ENCODE peak calls at places on chromosomes 1 and 21, in seven cellular contexts. Z, O, S, H, Q, J and N are unnamed samples.

GRCh38 chr21:39715804-39716397 is 29.1 kb upstream of the IGSF5 start:
- DNase-seq in Q (peak; percentile 33), O (peak; percentile 54), H (peak; percentile 28), J (no peak), S (peak; percentile 64), Z (peak; percentile 73), N (no peak)

GRCh38 chr1:175889848-175890247 is 146.5 kb upstream of the TNR start:
- DNase-seq in S (no peak), Q (no peak), H (no peak), O (no peak), J (no peak), Z (no peak), N (no peak)

GRCh38 chr1:35836734-35837133 is 28.9 kb downstream of the AGO4 start:
- DNase-seq in S (no peak), Q (no peak), H (no peak), O (no peak), Z (no peak), J (no peak), N (no peak)

GRCh38 chr1:3049164-3049563 is 19.8 kb upstream of the PRDM16 start:
- DNase-seq in S (no peak), H (no peak), O (no peak), J (no peak), Q (no peak), Z (no peak), N (no peak)

GRCh38 chr1:91744973-91745648 is 140.8 kb downstream of the TGFBR3 start:
- DNase-seq in Q (peak; percentile 75), H (no peak), Z (no peak), J (no peak), O (no peak), S (no peak), N (no peak)

GRCh38 chr1:53964109-53964508 is 18.0 kb downstream of the LRRC42 start:
- DNase-seq in H (no peak), S (no peak), J (no peak), Z (no peak), O (no peak), Q (no peak), N (no peak)

GRCh38 chr1:180745098-180745497 is 113.3 kb downstream of the XPR1 start:
- DNase-seq in Q (no peak), S (no peak), Z (no peak), J (no peak), H (no peak), O (no peak), N (no peak)

GRCh38 chr21:45461369-45461750 is 56.4 kb downstream of the COL18A1 start:
- DNase-seq in O (no peak), H (no peak), Q (no peak), J (no peak), S (no peak), Z (no peak), N (no peak)

GRCh38 chr1:204357551-204357950 is 2.2 kb downstream of the PLEKHA6 start:
- DNase-seq in O (peak; percentile 33), S (peak; percentile 40), Z (no peak), H (no peak), J (no peak), Q (no peak), N (no peak)

GRCh38 chr1:9984253-9984652 is 12.8 kb upstream of the RBP7 start:
- DNase-seq in S (no peak), Q (no peak), H (no peak), O (no peak), J (no peak), Z (no peak), N (no peak)

GRCh38 chr1:93093332-93094006 is 14.4 kb downstream of the MTF2 start:
- DNase-seq in H (no peak), S (no peak), O (no peak), Z (no peak), J (no peak), Q (no peak), N (no peak)

GRCh38 chr1:59233444-59233843 is 63.5 kb upstream of the FGGY start:
- DNase-seq in S (no peak), O (no peak), Q (no peak), H (no peak), Z (no peak), J (no peak), N (no peak)

GRCh38 chr1:59236949-59237545 is 59.8 kb upstream of the FGGY start:
- DNase-seq in J (no peak), S (no peak), Z (no peak), Q (no peak), O (no peak), H (no peak), N (no peak)

GRCh38 chr1:59230622-59231021 is 66.3 kb upstream of the FGGY start:
- DNase-seq in J (no peak), O (no peak), S (no peak), H (no peak), Q (no peak), Z (no peak), N (no peak)

GRCh38 chr1:59229138-59229537 is 67.8 kb upstream of the FGGY start:
- DNase-seq in J (no peak), O (no peak), Q (no peak), Z (no peak), H (no peak), S (no peak), N (no peak)

DNA sequence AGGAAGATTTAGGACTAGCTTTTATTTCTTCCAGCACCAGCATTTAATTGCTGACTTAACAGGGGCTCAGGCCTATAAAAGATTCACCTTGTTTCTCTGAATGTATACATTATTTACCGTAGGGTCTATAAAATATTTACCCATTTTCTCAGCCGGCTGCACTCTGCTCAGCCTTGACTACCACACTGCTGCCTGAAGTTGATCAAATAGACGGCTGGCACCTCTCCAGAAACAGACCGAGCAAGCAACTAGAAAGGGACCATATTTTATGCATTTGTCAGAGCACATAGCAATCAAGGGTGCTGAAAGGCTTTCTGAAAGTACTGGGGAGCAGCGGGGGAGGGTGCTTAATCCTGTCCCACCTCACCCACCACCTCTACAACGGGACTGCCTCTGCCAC is 64.7 kb upstream of the FGGY start:
- DNase-seq in O (no peak), J (no peak), Q (peak; percentile 63), Z (no peak), H (no peak), S (no peak), N (no peak)
- TF ChIP-seq SIN3A in O (no peak), J (no peak), Q (no peak), Z (no peak), H (no peak), S (no peak), N (no peak)

GRCh38 chr1:244576259-244576892 is 76.5 kb upstream of the DESI2 start:
- DNase-seq in Z (no peak), H (no peak), J (no peak), O (no peak), S (no peak), Q (no peak), N (no peak)
- H3K9me3 ChIP-seq in Z (no peaks in the 10 kb centered on the region), H (peaks cover 27% of the 10 kb centered on the region), J (peaks cover 18% of the 10 kb centered on the region), O (peaks cover 30% of the 10 kb centered on the region), S (peaks cover 5% of the 10 kb centered on the region), Q (peaks cover 48% of the 10 kb centered on the region), N (peaks cover 42% of the 10 kb centered on the region)

DNA sequence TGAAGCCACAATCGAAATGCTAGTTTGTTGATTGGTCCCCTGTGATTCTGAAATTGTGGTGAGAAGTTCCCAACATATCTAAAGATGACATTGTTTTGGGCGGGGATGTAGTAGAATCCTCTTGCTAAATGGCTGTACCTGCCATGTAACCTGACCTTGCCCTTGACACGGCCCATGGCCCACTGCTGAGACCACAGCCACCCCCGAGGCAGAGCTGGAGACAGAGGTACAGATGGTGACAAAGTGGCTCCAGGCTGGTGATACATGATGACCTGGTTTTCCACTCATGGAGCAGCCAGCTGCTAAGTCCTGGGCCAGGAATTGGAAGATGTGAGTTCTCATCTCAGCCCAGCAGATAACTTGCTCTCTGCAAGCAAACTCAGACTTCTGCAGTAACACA is 226.5 kb downstream of the FOXD2 start:
- DNase-seq in Q (no peak), O (no peak), Z (no peak), S (no peak), J (no peak), H (no peak), N (no peak)
- TF ChIP-seq SIN3A in Q (no peak), O (no peak), Z (no peak), S (no peak), J (no peak), H (no peak), N (no peak)

GRCh38 chr21:38223893-38224540 is 32.8 kb upstream of the KCNJ15 start:
- DNase-seq in Z (peak; percentile 63), H (peak; percentile 13), Q (no peak), J (no peak), O (no peak), S (no peak), N (no peak)

GRCh38 chr21:38227401-38227800 is 29.4 kb upstream of the KCNJ15 start:
- DNase-seq in O (no peak), Z (no peak), J (no peak), H (no peak), S (no peak), Q (no peak), N (no peak)

GRCh38 chr21:38229260-38229877 is 27.4 kb upstream of the KCNJ15 start:
- DNase-seq in H (no peak), Z (peak; percentile 46), S (no peak), O (no peak), J (no peak), Q (no peak), N (no peak)

DNA sequence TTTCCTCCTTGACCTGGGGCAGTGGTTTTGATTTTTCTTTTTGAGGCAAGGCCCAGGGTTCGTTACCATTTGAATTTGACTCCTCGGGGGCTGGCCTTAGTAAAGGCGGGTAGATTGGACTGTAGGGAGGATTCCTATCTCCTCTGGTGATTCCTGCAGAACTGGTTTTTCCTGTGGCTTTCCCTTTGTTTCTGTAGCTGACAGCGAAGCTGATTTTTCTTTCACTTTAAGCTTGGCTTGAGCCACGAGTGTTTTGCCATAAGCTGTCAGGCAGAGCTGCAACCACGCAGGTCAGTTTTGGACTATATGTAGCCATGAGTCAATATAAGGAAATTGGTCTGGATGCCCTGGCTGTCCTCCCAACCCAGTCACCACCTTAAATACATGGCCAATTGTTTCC is 28.7 kb upstream of the KCNJ15 start:
- DNase-seq in Z (peak; percentile 55), J (no peak), S (no peak), Q (no peak), O (no peak), H (no peak), N (no peak)
- H3K9me3 ChIP-seq in Z (peaks cover 68% of the 10 kb centered on the region), J (peaks cover 18% of the 10 kb centered on the region), S (peaks cover 9% of the 10 kb centered on the region), Q (peaks cover 85% of the 10 kb centered on the region), O (peaks cover 16% of the 10 kb centered on the region), H (peaks cover 11% of the 10 kb centered on the region), N (peaks cover 6% of the 10 kb centered on the region)

DNA sequence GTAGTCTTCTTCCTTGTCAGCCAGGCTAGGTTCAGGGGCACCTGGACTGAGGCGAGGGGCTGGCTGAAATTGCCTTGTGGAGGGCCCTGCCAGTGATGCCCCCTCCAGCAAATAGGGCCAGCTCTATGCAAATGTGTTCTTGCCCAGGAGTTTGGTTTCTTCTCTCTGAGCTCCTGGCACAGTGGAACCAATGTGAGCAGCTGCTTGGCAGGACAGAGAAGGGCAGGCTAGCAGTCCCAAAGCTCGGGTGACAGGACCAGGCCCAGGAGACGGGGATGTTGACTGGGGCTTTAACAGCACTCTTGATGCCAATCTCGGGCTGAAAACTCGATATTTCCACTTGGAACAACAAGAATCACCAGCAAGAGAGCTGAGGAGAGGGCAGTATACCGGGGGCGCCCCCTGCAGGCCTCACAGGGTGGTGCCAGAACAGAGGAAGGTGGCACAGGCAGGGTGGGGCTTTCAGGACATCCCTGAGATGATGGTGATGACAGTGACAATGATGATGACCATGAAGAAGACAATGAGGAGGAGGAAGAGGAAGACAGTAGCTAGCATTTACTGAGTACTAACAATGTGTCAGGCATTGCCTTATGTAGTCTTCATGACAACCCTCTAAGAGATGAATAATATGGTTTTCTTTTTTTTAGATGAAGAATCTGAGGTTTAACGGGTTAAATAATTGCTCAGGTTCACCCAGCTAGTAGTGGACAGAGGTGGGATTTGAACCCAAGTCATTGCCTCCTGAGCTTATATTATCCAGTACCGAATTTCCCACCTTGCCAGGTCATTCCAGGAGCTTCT is 2.7 kb upstream of the KCNJ9 start:
- DNase-seq in J (no peak), O (peak; percentile 68), H (peak; percentile 23), S (peak; percentile 82), Z (peak; percentile 90), Q (peak; percentile 61), N (no peak)
- TF ChIP-seq SIN3A in J (no peak), O (no peak), H (no peak), S (no peak), Z (no peak), Q (no peak), N (no peak)